ENCODE peak calls at places on chromosomes 7 and 10, in nine cellular contexts. W is MM.1S, R is ascending aorta, D is OCI-LY7, M is IMR-90, C is epithelial cell of esophagus, X is cardiac fibroblast, F is dorsolateral prefrontal cortex, O is retinal pigment epithelial cell. L is an unnamed sample.

GRCh38 chr7:50728184-50728583 is 54.5 kb downstream of the GRB10 start:
- DNase-seq in M (peak; percentile 63), X (peak; percentile 74), O (no peak), C (no peak), R (no peak), D (no peak), W (no peak), F (no peak), L (no peak)

GRCh38 chr7:35038340-35038738 is 1.1 kb upstream of the DPY19L1 start:
- DNase-seq in R (no peak), D (no peak), M (no peak), O (no peak), F (no peak), X (no peak), C (no peak), W (no peak), L (no peak)

GRCh38 chr10:113939212-113939860 is 84.9 kb downstream of the NHLRC2 start:
- DNase-seq in C (no peak), O (no peak), F (no peak), W (no peak), D (no peak), X (no peak), M (no peak), R (no peak), L (no peak)

GRCh38 chr7:142642316-142642715 is 107.0 kb upstream of the PRSS1 start:
- DNase-seq in R (no peak), F (no peak), M (no peak), X (no peak), C (no peak), D (no peak), O (no peak), W (no peak), L (no peak)

GRCh38 chr10:96586419-96587254 is at the start of gene TM9SF3:
- DNase-seq in W (peak; percentile 91), M (peak; percentile 83), O (no peak), D (peak; percentile 91), R (peak; percentile 96), C (peak; percentile 89), F (peak; percentile 81), X (peak; percentile 87), L (peak; percentile 49)

GRCh38 chr7:101315336-101315735 is 6.3 kb downstream of the IFT22 start:
- DNase-seq in R (no peak), M (peak; percentile 49), O (no peak), D (peak; percentile 67), C (peak; percentile 66), F (no peak), W (peak; percentile 58), X (peak; percentile 75), L (no peak)

GRCh38 chr10:30413996-30414576 is 19.9 kb upstream of the MAP3K8 start:
- DNase-seq in F (no peak), C (peak; percentile 78), D (peak; percentile 79), X (peak; percentile 85), O (no peak), W (peak; percentile 70), R (no peak), M (peak; percentile 71), L (peak; percentile 52)

GRCh38 chr10:98262571-98262970 is 5.4 kb downstream of the LOXL4 start:
- DNase-seq in C (peak; percentile 56), W (peak; percentile 51), X (peak; percentile 67), R (no peak), O (no peak), D (peak; percentile 13), F (no peak), M (peak; percentile 36), L (no peak)

GRCh38 chr10:50440489-50440888 is 183.3 kb downstream of the SGMS1 start:
- DNase-seq in M (no peak), O (no peak), W (no peak), F (no peak), C (no peak), X (no peak), D (no peak), R (no peak), L (no peak)

GRCh38 chr10:13784067-13784466 is 197.3 kb downstream of the PRPF18 start:
- DNase-seq in F (no peak), D (peak; percentile 69), O (no peak), R (no peak), X (no peak), C (peak; percentile 41), M (peak; percentile 64), W (peak; percentile 23), L (no peak)

GRCh38 chr7:19119901-19120486 is 2.6 kb upstream of the TWIST1 start:
- DNase-seq in X (no peak), W (no peak), O (no peak), M (no peak), D (no peak), R (no peak), F (no peak), C (no peak), L (no peak)

DNA sequence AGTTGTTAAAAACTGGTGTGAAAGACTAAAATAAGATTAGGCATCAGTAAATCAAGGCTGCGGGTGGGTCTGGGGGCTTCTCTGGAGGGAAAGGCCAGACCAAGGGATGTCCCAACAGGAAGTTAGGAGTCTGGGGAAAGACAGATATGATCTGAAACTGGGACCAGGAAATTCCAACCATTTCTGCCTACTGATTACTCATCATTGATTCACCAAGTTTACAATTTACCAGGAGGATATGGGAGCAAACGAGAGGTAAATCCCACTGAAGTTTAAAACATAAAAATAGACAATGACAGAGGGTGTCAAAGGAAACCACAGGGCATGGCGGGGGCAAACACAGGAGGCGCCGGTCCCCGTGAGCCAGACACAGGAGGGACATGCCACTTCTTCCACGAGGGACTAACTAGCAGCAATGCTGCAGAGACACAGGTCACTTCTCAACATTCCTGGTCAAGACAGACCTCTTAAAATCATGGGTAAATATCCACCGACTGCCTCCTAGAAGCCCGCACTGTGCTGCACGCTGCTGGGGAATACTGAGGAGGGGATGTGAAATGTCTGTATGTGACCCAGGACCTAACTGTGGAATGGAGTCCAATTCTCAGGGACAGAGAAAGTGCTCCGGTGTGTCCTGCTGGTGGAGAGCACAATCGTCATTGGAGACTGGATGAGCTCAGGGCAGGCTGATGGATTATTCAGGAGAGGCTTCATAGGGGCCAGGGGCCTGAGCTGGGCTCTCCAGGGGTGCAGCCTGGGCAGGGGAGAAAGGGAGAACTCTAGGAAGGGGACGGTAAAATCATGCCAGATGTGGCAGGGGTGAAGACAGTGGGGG is 153.4 kb upstream of the KLF14 start:
- DNase-seq in R (peak; percentile 64), M (peak; percentile 89), W (no peak), O (no peak), X (peak; percentile 92), C (peak; percentile 79), F (no peak), D (no peak), L (peak; percentile 67)
- TF ChIP-seq CTCF in R (no peak), M (no peak), W (no peak), O (no peak), X (no peak), C (no peak), F (no peak), D (no peak), L (no peak)

GRCh38 chr7:45027774-45028114 is 27.7 kb downstream of the CCM2 start:
- DNase-seq in X (no peak), R (peak; percentile 33), M (no peak), O (no peak), W (peak; percentile 7), D (no peak), F (no peak), C (no peak), L (no peak)

GRCh38 chr7:45026013-45026412 is 26.0 kb downstream of the CCM2 start:
- DNase-seq in D (no peak), X (no peak), R (no peak), O (no peak), F (no peak), W (no peak), M (no peak), C (no peak), L (no peak)

GRCh38 chr7:45028138-45028919 is 28.3 kb downstream of the CCM2 start:
- DNase-seq in O (no peak), D (no peak), F (no peak), M (no peak), W (no peak), X (no peak), C (no peak), R (peak; percentile 50), L (no peak)

GRCh38 chr7:45028920-45029344 is 28.9 kb downstream of the CCM2 start:
- DNase-seq in D (no peak), M (no peak), X (no peak), O (no peak), R (peak; percentile 22), F (no peak), W (no peak), C (no peak), L (no peak)

GRCh38 chr7:45026984-45027773 is 27.2 kb downstream of the CCM2 start:
- DNase-seq in M (peak; percentile 64), O (no peak), R (peak; percentile 54), C (peak; percentile 56), X (peak; percentile 35), D (peak; percentile 79), W (peak; percentile 85), F (no peak), L (no peak)
- H3K4me3 ChIP-seq in M (no peak overlapping the region), O (no peak overlapping the region), R (peak overlapping the region; percentile 14), C (no peak overlapping the region), X (no peak overlapping the region), D (peak overlapping the region; percentile 57), W (peak overlapping the region; percentile 60), F (no peak overlapping the region), L (no peak overlapping the region)

GRCh38 chr7:155560982-155561686 is 14.8 kb upstream of the CNPY1 start:
- DNase-seq in R (no peak), M (no peak), W (no peak), C (peak; percentile 21), F (no peak), X (no peak), O (no peak), D (no peak), L (no peak)
- TF ChIP-seq CTCF in R (no peak), M (no peak), W (no peak), C (no peak), F (no peak), X (no peak), O (no peak), D (no peak), L (no peak)

GRCh38 chr7:13987395-13987794 is 2.1 kb downstream of the ETV1 start:
- DNase-seq in R (no peak), D (no peak), X (peak; percentile 36), M (peak; percentile 29), C (no peak), W (no peak), O (no peak), F (no peak), L (no peak)
- H3K4me3 ChIP-seq in R (no peak overlapping the region), D (no peak overlapping the region), X (no peak overlapping the region), M (no peak overlapping the region), C (no peak overlapping the region), W (no peak overlapping the region), O (peak overlapping the region; percentile 90), F (peak overlapping the region; percentile 77), L (no peak overlapping the region)

GRCh38 chr7:21028186-21028989 is 241.7 kb upstream of the SP8 start:
- DNase-seq in O (peak; percentile 4), R (no peak), F (no peak), C (peak; percentile 86), W (no peak), X (peak; percentile 37), M (no peak), D (no peak), L (no peak)
- TF ChIP-seq CTCF in O (no peak), R (no peak), F (no peak), C (no peak), W (no peak), X (no peak), M (no peak), D (no peak), L (no peak)

GRCh38 chr10:32952094-32952493 is 5.9 kb downstream of the ITGB1 start:
- DNase-seq in O (no peak), M (no peak), D (no peak), W (no peak), F (no peak), X (peak; percentile 3), C (no peak), R (no peak), L (no peak)
- H3K4me3 ChIP-seq in O (no peak overlapping the region), M (no peak overlapping the region), D (no peak overlapping the region), W (no peak overlapping the region), F (no peak overlapping the region), X (no peak overlapping the region), C (no peak overlapping the region), R (no peak overlapping the region), L (no peak overlapping the region)